ENCODE peak calls at places on chromosomes 12 and 14, in four cellular contexts. X is bronchial epithelial cell, N is endothelial cell of umbilical vein, U is AG04450. S is an unnamed sample.
A peak's percentile ranks its signal among the peaks of the same experiment; 100 is the strongest.

GRCh38 chr12:131347345-131347714 is 363.6 kb upstream of the SFSWAP start:
- DNase-seq in X (no peak), N (no peak), U (no peak), S (no peak)

GRCh38 chr12:29350080-29350479 is 30.9 kb downstream of the ERGIC2 start:
- DNase-seq in X (peak; percentile 33), N (peak; percentile 10), U (no peak), S (no peak)

GRCh38 chr14:98984719-98985041 is 287.3 kb downstream of the BCL11B start:
- DNase-seq in X (no peak), N (no peak), U (no peak), S (no peak)

GRCh38 chr12:56900583-56900982 is 33.6 kb downstream of the SDR9C7 start:
- DNase-seq in X (peak; percentile 98), N (peak; percentile 83), U (no peak), S (no peak)

GRCh38 chr12:124379938-124380754 is 85.3 kb downstream of the RFLNA start:
- DNase-seq in X (peak; percentile 74), N (peak; percentile 93), U (peak; percentile 58), S (peak; percentile 76)

GRCh38 chr14:50726372-50727107 is 58.4 kb upstream of the SAV1 start:
- DNase-seq in X (peak; percentile 80), N (no peak), U (peak; percentile 55), S (no peak)

GRCh38 chr14:91372680-91373495 is 44.7 kb downstream of the CCDC88C start:
- DNase-seq in X (no peak), N (peak; percentile 36), U (no peak), S (no peak)

GRCh38 chr12:58540480-58541299 is 379.6 kb downstream of the LRIG3 start:
- DNase-seq in X (peak; percentile 75), N (peak; percentile 89), U (peak; percentile 85), S (peak; percentile 83)

GRCh38 chr12:527241-527640 is 67.5 kb downstream of the B4GALNT3 start:
- DNase-seq in X (no peak), N (no peak), U (no peak), S (no peak)

GRCh38 chr12:74264692-74265091 is 272.9 kb upstream of the ATXN7L3B start:
- DNase-seq in X (no peak), N (no peak), U (no peak), S (no peak)

GRCh38 chr14:55744321-55744720 is 164.3 kb downstream of the KTN1 start:
- DNase-seq in X (no peak), N (no peak), U (no peak), S (no peak)

GRCh38 chr14:86464386-86464785 is 934.4 kb downstream of the FLRT2 start:
- DNase-seq in X (no peak), N (no peak), U (no peak), S (no peak)

GRCh38 chr12:118302053-118302452 is 70.7 kb downstream of the TAOK3 start:
- DNase-seq in X (peak; percentile 74), N (no peak), U (no peak), S (no peak)

GRCh38 chr12:102964872-102965271 is 7.4 kb downstream of the ASCL1 start:
- DNase-seq in X (no peak), N (no peak), U (no peak), S (peak; percentile 60)

GRCh38 chr12:22672951-22673350 is 48.0 kb downstream of the ETNK1 start:
- DNase-seq in X (no peak), N (no peak), U (peak; percentile 39), S (no peak)

GRCh38 chr12:9094512-9095206 is 21.1 kb downstream of the A2M start:
- DNase-seq in X (no peak), N (no peak), U (no peak), S (no peak)

GRCh38 chr14:89654998-89655397 is 238.0 kb upstream of the FOXN3 start:
- DNase-seq in X (no peak), N (no peak), U (no peak), S (no peak)

GRCh38 chr12:12872139-12872933 is 19.0 kb upstream of the GPRC5A start:
- DNase-seq in X (peak; percentile 99), N (peak; percentile 93), U (no peak), S (no peak)

GRCh38 chr14:23512156-23512555 is 39.4 kb downstream of the ZFHX2 start:
- DNase-seq in X (no peak), N (no peak), U (no peak), S (no peak)

GRCh38 chr12:93441111-93441616 is 583 bp downstream of the UBE2N start:
- DNase-seq in X (no peak), N (peak; percentile 31), U (no peak), S (peak; percentile 33)

GRCh38 chr12:96698521-96698920 is 208.5 kb upstream of the NEDD1 start:
- DNase-seq in X (no peak), N (no peak), U (no peak), S (no peak)
- TF ChIP-seq CTCF in X (no peak), N (no peak), U (peak; percentile 25), S (no peak)

GRCh38 chr12:107450541-107450940 is 235.1 kb upstream of the PWP1 start:
- DNase-seq in X (no peak), N (no peak), U (no peak), S (no peak)

GRCh38 chr12:107446476-107446875 is 239.1 kb upstream of the PWP1 start:
- DNase-seq in X (no peak), N (no peak), U (no peak), S (no peak)

GRCh38 chr12:107447336-107447735 is 238.3 kb upstream of the PWP1 start:
- DNase-seq in X (peak; percentile 60), N (no peak), U (no peak), S (no peak)

GRCh38 chr12:107449891-107450290 is 235.7 kb upstream of the PWP1 start:
- DNase-seq in X (peak; percentile 41), N (no peak), U (no peak), S (no peak)

GRCh38 chr12:107448198-107448597 is 237.4 kb upstream of the PWP1 start:
- DNase-seq in X (no peak), N (no peak), U (no peak), S (no peak)
- TF ChIP-seq CTCF in X (peak; percentile 45), N (peak; percentile 41), U (peak; percentile 58), S (no peak)

DNA sequence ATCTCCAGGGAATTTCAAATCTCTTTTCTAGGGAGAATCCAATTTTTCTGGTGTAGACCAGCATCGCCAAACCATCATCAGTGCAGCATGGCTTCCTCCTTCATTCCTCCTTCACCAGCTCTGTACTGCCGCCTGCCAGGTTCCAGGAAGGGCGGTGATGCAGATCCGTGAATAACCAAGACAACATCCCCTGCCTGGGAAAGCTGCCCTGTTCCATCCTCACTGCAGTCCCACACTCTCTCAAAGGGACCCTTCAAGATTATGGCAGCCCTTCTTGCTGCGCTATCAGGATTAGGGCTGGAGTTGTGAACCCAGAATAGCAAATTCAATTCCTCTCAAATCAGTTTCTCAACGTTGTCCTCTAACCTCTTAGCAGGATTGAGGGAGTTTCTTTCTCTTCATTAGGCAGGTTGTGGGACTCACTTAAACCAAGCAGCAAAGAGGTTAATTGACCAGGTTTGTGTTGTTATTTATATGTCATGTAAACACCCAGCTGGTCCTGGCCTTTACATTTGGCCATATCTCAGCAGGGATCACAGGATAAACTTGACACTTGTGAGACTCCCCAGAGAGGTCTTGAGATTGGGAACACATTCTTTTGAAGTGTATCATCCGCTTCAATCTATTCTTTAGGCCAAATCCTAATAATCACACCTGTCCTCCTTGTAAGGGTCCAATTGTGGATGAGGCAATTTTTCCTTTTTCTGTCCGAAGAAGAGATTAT is 26.2 kb downstream of the TMEM30B start:
- DNase-seq in X (no peak), N (no peak), U (no peak), S (no peak)
- TF ChIP-seq CTCF in X (no peak), N (no peak), U (no peak), S (no peak)

GRCh38 chr12:72144553-72144952 is 127.6 kb upstream of the TRHDE start:
- DNase-seq in X (no peak), N (no peak), U (no peak), S (no peak)

GRCh38 chr12:72136792-72137191 is 135.4 kb upstream of the TRHDE start:
- DNase-seq in X (no peak), N (no peak), U (no peak), S (no peak)

GRCh38 chr12:72139411-72139810 is 132.8 kb upstream of the TRHDE start:
- DNase-seq in X (no peak), N (no peak), U (no peak), S (no peak)

GRCh38 chr12:72146495-72146894 is 125.7 kb upstream of the TRHDE start:
- DNase-seq in X (no peak), N (no peak), U (no peak), S (no peak)

GRCh38 chr12:72141381-72141780 is 130.8 kb upstream of the TRHDE start:
- DNase-seq in X (no peak), N (no peak), U (no peak), S (no peak)
- TF ChIP-seq CTCF in X (no peak), N (no peak), U (peak; percentile 41), S (no peak)

GRCh38 chr12:108097160-108097911 is 31.8 kb upstream of the WSCD2 start:
- DNase-seq in X (no peak), N (no peak), U (no peak), S (no peak)

GRCh38 chr12:108101605-108102175 is 27.4 kb upstream of the WSCD2 start:
- DNase-seq in X (no peak), N (no peak), U (no peak), S (no peak)

GRCh38 chr12:108098374-108098773 is 30.7 kb upstream of the WSCD2 start:
- DNase-seq in X (no peak), N (no peak), U (no peak), S (no peak)

GRCh38 chr12:108099778-108100177 is 29.3 kb upstream of the WSCD2 start:
- DNase-seq in X (no peak), N (no peak), U (no peak), S (no peak)

DNA sequence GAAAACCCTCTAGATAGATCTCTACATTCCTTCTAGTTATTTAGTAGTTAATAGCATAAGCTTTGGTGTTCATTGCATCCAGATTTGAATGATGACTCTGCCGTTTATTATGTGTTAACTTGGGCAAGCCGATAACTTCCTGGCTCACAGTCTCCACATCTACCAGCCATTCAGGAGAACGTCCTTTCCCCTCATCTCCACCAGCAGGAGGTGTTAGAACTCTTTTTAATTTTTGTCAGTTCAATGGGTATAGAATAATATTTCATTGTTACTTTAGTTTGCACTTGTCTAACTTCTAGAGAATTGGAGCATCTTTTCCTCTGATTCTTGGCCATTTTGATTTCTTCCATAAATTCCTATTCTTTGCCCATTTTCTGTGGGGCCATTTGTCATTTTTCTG is 30.0 kb upstream of the WSCD2 start:
- DNase-seq in X (peak; percentile 10), N (peak; percentile 3), U (no peak), S (no peak)
- TF ChIP-seq CTCF in X (peak; percentile 2), N (peak; percentile 1), U (no peak), S (no peak)

GRCh38 chr12:49623142-49623899 is at the start of gene PRPF40B:
- DNase-seq in X (peak; percentile 63), N (peak; percentile 75), U (peak; percentile 30), S (peak; percentile 91)
- TF ChIP-seq CTCF in X (peak; percentile 46), N (peak; percentile 66), U (peak; percentile 44), S (peak; percentile 13)

GRCh38 chr14:64478634-64479250 is 13.4 kb downstream of the AKAP5 start:
- DNase-seq in X (peak; percentile 24), N (peak; percentile 60), U (no peak), S (no peak)
- TF ChIP-seq CTCF in X (no peak), N (peak; percentile 9), U (peak; percentile 47), S (no peak)

GRCh38 chr12:48940181-48940580 is 14.9 kb upstream of the FKBP11 start:
- DNase-seq in X (no peak), N (no peak), U (no peak), S (no peak)

GRCh38 chr12:48936379-48936979 is 11.2 kb upstream of the FKBP11 start:
- DNase-seq in X (peak; percentile 48), N (peak; percentile 64), U (peak; percentile 59), S (peak; percentile 83)

GRCh38 chr12:48938805-48939204 is 13.5 kb upstream of the FKBP11 start:
- DNase-seq in X (no peak), N (no peak), U (no peak), S (no peak)

GRCh38 chr12:48934312-48934706 is 9.0 kb upstream of the FKBP11 start:
- DNase-seq in X (no peak), N (no peak), U (no peak), S (no peak)

GRCh38 chr12:48937170-48937569 is 11.9 kb upstream of the FKBP11 start:
- DNase-seq in X (no peak), N (no peak), U (no peak), S (no peak)
- TF ChIP-seq CTCF in X (peak; percentile 11), N (peak; percentile 12), U (peak; percentile 22), S (no peak)